ENCODE peak calls at places on chromosomes 12 and 14, in five cellular contexts. K, C, I, T and D are unnamed samples.

GRCh38 chr12:55974308-55974724 is 438 bp downstream of the RAB5B start:
- DNase-seq in K (peak), I (no peak), C (no peak), T (peak), D (no peak)

GRCh38 chr12:24226745-24227350 is 277.4 kb upstream of the SOX5 start:
- DNase-seq in C (no peak), K (peak), I (no peak), T (peak), D (no peak)

GRCh38 chr12:127063339-127064090 is 1203.5 kb upstream of the TMEM132C start:
- DNase-seq in T (no peak), I (no peak), C (no peak), K (peak), D (no peak)

GRCh38 chr14:65604946-65605345 is 192.4 kb downstream of the FUT8 start:
- DNase-seq in K (no peak), I (no peak), C (no peak), T (no peak), D (no peak)

GRCh38 chr12:101055940-101056339 is 154.1 kb downstream of the SLC5A8 start:
- DNase-seq in I (no peak), C (no peak), K (no peak), T (no peak), D (no peak)

GRCh38 chr12:114371250-114371649 is 34.7 kb downstream of the TBX5 start:
- DNase-seq in T (no peak), K (no peak), I (no peak), C (no peak), D (no peak)

GRCh38 chr14:63045612-63046320 is 508 bp upstream of the KCNH5 start:
- DNase-seq in C (peak), T (no peak), K (peak), I (no peak), D (no peak)

GRCh38 chr12:92277795-92278194 is 132.1 kb upstream of the BTG1 start:
- DNase-seq in I (no peak), C (no peak), K (no peak), T (no peak), D (no peak)

GRCh38 chr12:80192087-80192486 is 92.8 kb downstream of the OTOGL start:
- DNase-seq in C (no peak), I (no peak), K (no peak), T (no peak), D (no peak)

GRCh38 chr14:90956273-90956672 is 104.2 kb downstream of the RPS6KA5 start:
- DNase-seq in C (no peak), K (no peak), T (no peak), I (no peak), D (no peak)

GRCh38 chr12:12010277-12011031 is 60.3 kb upstream of the BCL2L14 start:
- DNase-seq in C (no peak), K (peak), I (peak), T (peak), D (peak)

GRCh38 chr12:51863921-51864700 is 15.6 kb upstream of the FIGNL2 start:
- DNase-seq in T (no peak), C (peak), I (no peak), K (peak), D (no peak)

GRCh38 chr12:104547239-104547638 is 90.5 kb downstream of the CHST11 start:
- DNase-seq in C (no peak), T (no peak), K (no peak), I (no peak), D (no peak)

GRCh38 chr12:124655317-124656213 is 88.2 kb upstream of the NCOR2 start:
- DNase-seq in K (peak), I (no peak), C (peak), T (peak), D (no peak)

GRCh38 chr14:90093942-90094595 is 32.3 kb downstream of the KCNK13 start:
- DNase-seq in T (no peak), K (peak), C (no peak), I (no peak), D (no peak)

GRCh38 chr14:54252072-54252730 is 144.6 kb upstream of the CDKN3 start:
- DNase-seq in I (no peak), K (peak), T (no peak), C (no peak), D (no peak)

GRCh38 chr12:65500121-65500846 is 221.8 kb downstream of the MSRB3 start:
- DNase-seq in C (no peak), K (peak), T (no peak), I (no peak), D (no peak)

GRCh38 chr14:65751510-65751909 is 339.0 kb downstream of the FUT8 start:
- DNase-seq in I (no peak), K (no peak), T (no peak), C (no peak), D (no peak)

GRCh38 chr12:3252416-3252815 is 175.2 kb downstream of the TSPAN9 start:
- DNase-seq in I (no peak), K (peak), C (no peak), T (peak), D (no peak)

GRCh38 chr12:115129727-115130126 is 445.8 kb upstream of the TBX3 start:
- DNase-seq in C (no peak), I (no peak), T (no peak), K (no peak), D (no peak)

GRCh38 chr12:24803406-24804245 is 145.3 kb downstream of the BCAT1 start:
- DNase-seq in T (no peak), K (no peak), C (no peak), I (no peak), D (no peak)

GRCh38 chr12:70365648-70366518 is at the start of gene KCNMB4:
- DNase-seq in C (peak), I (peak), K (peak), T (no peak), D (peak)

GRCh38 chr14:38485011-38485410 is 229.1 kb upstream of the CLEC14A start:
- DNase-seq in C (no peak), K (no peak), T (no peak), I (no peak), D (no peak)

GRCh38 chr14:63436286-63437098 is 106.7 kb downstream of the PPP2R5E start:
- DNase-seq in C (no peak), I (no peak), K (no peak), T (no peak), D (no peak)

GRCh38 chr12:59407799-59408198 is 188.0 kb upstream of the SLC16A7 start:
- DNase-seq in K (no peak), C (no peak), T (no peak), I (no peak), D (no peak)

GRCh38 chr12:127178463-127178862 is 1088.5 kb upstream of the TMEM132C start:
- DNase-seq in I (no peak), T (no peak), K (no peak), C (no peak), D (no peak)

GRCh38 chr12:119803391-119803791 is 73.7 kb downstream of the CIT start:
- DNase-seq in K (peak), I (no peak), T (no peak), C (peak), D (no peak)

GRCh38 chr14:39417014-39417413 is 15.2 kb downstream of the FBXO33 start:
- DNase-seq in C (no peak), K (peak), T (no peak), I (no peak), D (no peak)

GRCh38 chr12:44847888-44848770 is 28.0 kb downstream of the NELL2 start:
- DNase-seq in C (no peak), K (no peak), I (peak), T (no peak), D (peak)

GRCh38 chr12:46373303-46374182 is 970 bp upstream of the SLC38A2 start:
- DNase-seq in I (peak), K (peak), T (peak), C (peak), D (peak)

GRCh38 chr12:113261847-113262470 is 40.7 kb downstream of the TPCN1 start:
- DNase-seq in C (no peak), K (no peak), I (no peak), T (no peak), D (no peak)

GRCh38 chr14:39734306-39734705 is 302.1 kb upstream of the FBXO33 start:
- DNase-seq in C (no peak), T (no peak), I (no peak), K (no peak), D (no peak)

GRCh38 chr14:100584056-100585031 is 2.9 kb downstream of the BEGAIN start:
- DNase-seq in I (no peak), T (no peak), K (no peak), C (no peak), D (no peak)

GRCh38 chr12:103814436-103814835 is 26.6 kb downstream of the NT5DC3 start:
- DNase-seq in T (no peak), I (no peak), C (no peak), K (peak), D (no peak)

GRCh38 chr14:74549588-74549987 is 56.0 kb downstream of the ISCA2 start:
- DNase-seq in T (no peak), C (no peak), I (no peak), K (no peak), D (no peak)
- TF ChIP-seq CTCF in T (no peak), C (no peak), I (no peak), K (peak), D (no peak)

GRCh38 chr12:49046129-49046895 is 14.3 kb downstream of the KMT2D start:
- DNase-seq in T (no peak), C (no peak), I (no peak), K (no peak), D (no peak)
- TF ChIP-seq CTCF in T (no peak), C (no peak), I (no peak), K (no peak), D (no peak)

GRCh38 chr12:6958609-6959375 is 7.6 kb downstream of the PTPN6 start:
- DNase-seq in T (no peak), I (peak), C (no peak), K (no peak), D (peak)

GRCh38 chr12:6961695-6962284 is 8.7 kb downstream of the PHB2 start:
- DNase-seq in T (peak), K (peak), C (peak), I (no peak), D (no peak)

GRCh38 chr12:6961278-6961694 is 9.2 kb downstream of the PHB2 start:
- DNase-seq in K (peak), T (peak), C (no peak), I (peak), D (peak)

GRCh38 chr12:6959376-6960290 is 8.5 kb downstream of the PTPN6 start:
- DNase-seq in T (no peak), C (no peak), K (no peak), I (no peak), D (no peak)

DNA sequence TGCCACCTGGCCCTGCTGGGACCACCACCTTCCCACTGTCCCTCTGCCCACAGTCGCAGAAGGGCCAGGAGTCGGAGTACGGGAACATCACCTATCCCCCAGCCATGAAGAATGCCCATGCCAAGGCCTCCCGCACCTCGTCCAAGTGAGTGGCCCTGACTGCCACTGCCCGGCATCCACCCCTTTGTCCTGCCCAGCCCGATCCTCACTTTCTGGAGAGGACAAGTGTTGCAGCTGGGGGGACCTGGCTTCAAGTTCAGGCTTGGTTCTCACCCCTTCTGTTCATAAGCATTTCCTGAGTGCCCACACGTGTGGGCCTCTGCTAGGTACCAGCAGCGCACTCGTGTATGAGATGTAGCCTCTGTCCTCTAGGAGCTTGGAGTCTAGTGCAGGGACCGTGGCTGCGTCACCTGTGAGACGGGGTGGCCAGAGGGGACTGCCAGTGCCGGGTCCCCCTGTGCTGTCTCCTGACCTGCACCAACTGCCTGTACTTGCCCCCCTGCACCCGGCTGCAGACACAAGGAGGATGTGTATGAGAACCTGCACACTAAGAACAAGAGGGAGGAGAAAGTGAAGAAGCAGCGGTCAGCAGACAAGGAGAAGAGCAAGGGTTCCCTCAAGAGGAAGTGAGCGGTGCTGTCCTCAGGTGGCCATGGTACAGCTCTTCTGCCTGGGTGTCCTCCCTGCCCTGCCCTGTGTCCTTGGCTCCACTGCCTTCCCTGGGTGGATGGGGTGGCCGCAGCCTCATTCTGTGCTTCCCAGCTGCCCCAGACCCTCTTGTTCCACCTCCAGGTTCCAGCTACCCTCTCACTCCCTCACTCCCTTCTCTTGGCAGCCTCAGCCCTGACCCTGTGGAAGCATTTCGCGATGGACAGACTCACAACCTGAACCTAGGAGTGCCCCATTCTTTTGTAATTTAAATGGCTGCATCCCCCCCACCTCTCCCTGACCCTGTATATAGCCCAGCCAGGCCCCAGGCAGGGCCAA is 9.4 kb downstream of the PTPN6 start:
- DNase-seq in C (no peak), T (no peak), K (peak), I (peak), D (no peak)
- TF ChIP-seq CTCF in C (no peak), T (no peak), K (no peak), I (no peak), D (peak)

DNA sequence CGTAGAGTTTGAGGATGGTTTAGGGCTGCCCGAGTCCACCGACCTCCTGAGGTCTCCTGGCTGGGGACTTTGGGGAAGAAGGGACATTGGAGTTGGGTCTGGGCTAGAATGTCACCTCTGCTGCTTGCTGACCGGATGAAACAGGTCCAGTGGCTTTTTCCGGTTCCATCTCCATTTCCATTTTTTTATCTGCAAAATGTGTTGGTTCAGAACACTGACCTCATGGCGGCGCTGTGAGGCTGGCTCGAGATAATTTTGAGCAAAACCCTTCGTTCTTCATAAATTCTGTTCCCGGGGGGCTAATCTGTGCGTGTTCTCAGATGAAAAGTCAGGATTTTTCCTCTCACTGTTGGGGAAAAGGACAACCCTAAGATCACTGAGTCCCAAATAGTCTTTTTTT is 11.7 kb upstream of the MYL2 start:
- DNase-seq in I (no peak), T (no peak), K (no peak), C (peak), D (no peak)
- TF ChIP-seq CTCF in I (no peak), T (no peak), K (no peak), C (peak), D (no peak)

GRCh38 chr12:4584281-4584680 is 22.3 kb downstream of the DYRK4 start:
- DNase-seq in C (no peak), T (no peak), K (no peak), I (no peak), D (no peak)

GRCh38 chr12:4580165-4580773 is 18.3 kb downstream of the DYRK4 start:
- DNase-seq in K (no peak), C (no peak), I (no peak), T (no peak), D (no peak)

GRCh38 chr12:4584896-4585295 is 22.9 kb downstream of the DYRK4 start:
- DNase-seq in I (no peak), K (no peak), T (peak), C (no peak), D (no peak)

DNA sequence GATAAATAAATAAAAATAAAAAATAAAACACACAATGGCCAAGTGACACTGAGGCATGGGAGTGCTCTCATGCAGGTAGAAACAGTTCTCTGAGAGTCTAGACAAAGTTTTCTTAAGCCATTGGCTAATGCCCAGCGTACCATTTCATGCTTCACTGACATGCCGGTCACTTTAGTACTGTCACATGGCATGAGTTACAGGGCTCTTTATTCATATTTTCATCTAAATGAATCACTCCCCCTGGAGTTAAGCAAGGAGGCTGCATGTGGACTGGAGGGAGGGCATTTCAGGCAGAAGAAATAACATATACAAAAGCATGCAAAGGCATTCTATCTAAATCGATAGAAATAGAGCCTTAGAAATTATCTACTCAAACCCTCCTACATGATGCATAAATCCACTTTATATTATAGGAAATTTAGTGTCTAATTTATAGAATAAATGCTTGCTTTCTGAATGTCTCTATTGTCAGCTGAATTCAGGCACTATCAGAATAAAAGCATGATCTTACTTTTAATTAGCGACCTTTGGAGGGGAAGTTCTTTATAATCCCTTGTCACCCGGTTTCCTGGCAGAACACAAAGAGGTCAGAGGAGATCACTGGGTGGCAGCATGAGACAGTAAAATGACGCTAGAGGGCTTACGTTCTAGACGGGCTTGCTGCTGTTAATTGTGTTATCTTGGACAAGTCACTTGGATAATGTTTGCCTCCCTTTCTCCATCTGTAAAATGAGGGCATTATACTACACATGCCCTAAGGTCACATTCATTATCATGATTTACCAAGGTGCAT is 17.5 kb downstream of the DYRK4 start:
- DNase-seq in C (no peak), T (no peak), K (no peak), I (no peak), D (no peak)
- TF ChIP-seq CTCF in C (peak), T (no peak), K (peak), I (no peak), D (no peak)